ENCODE peak calls at places on chromosomes 11 and 22, in six cellular contexts. W is stimulated activated CD4-positive, alpha-beta T cell treated with anti-CD3 and anti-CD28 coated beads, Interleukin-15, amount 100 ng/mL, for 1 hour; T is retina; K is NCI-H524; R is AG09309; Q is NCI-H1092 treated with DMSO at 0.1 percent for 48 hours. M is an unnamed sample.

GRCh38 chr11:48077251-48077650 is 96.9 kb downstream of the PTPRJ start:
- DNase-seq in K (no peak), R (no peak), Q (no peak), T (no peak), W (no peak), M (no peak)

GRCh38 chr22:49827853-49828598 is at the start of gene BRD1:
- DNase-seq in T (peak), K (no peak), Q (no peak), R (no peak), W (peak), M (peak)

GRCh38 chr11:76756341-76756771 is 26.8 kb upstream of the TSKU start:
- DNase-seq in W (no peak), T (no peak), Q (peak), K (no peak), R (no peak), M (no peak)

GRCh38 chr11:92550871-92551270 is 326.3 kb downstream of the FAT3 start:
- DNase-seq in R (no peak), Q (no peak), K (no peak), W (no peak), T (no peak), M (no peak)

GRCh38 chr11:47136327-47136726 is 40.4 kb downstream of the ARFGAP2 start:
- DNase-seq in Q (no peak), W (no peak), T (no peak), R (no peak), K (no peak), M (no peak)

GRCh38 chr11:100631316-100631715 is 55.8 kb upstream of the ARHGAP42 start:
- DNase-seq in W (no peak), K (no peak), Q (no peak), R (no peak), T (no peak), M (no peak)

GRCh38 chr22:49948958-49949913 is 11.3 kb upstream of the PIM3 start:
- DNase-seq in Q (no peak), R (no peak), T (no peak), K (no peak), W (no peak), M (no peak)

GRCh38 chr11:106733518-106734162 is 284.6 kb downstream of the GUCY1A2 start:
- DNase-seq in R (no peak), T (no peak), K (no peak), W (no peak), Q (no peak), M (no peak)

GRCh38 chr22:46998346-46998745 is 235.9 kb downstream of the TBC1D22A start:
- DNase-seq in T (no peak), W (no peak), Q (no peak), K (no peak), R (no peak), M (no peak)

GRCh38 chr11:69915501-69916250 is 96.5 kb upstream of the FGF3 start:
- DNase-seq in K (peak), Q (peak), R (no peak), T (peak), W (peak), M (peak)